ENCODE peak calls at places on chromosomes 16 and 17, in five cellular contexts. N, I, Y, P and T are unnamed samples. For H3K4me1, the result is how much of the 10 kb centered on the place peaks cover.

GRCh38 chr16:25140459-25140858 is 28.9 kb downstream of the LCMT1 start:
- DNase-seq in N (no peak), I (no peak), Y (peak), P (no peak), T (no peak)

GRCh38 chr16:67892375-67892774 is 679 bp upstream of the PSKH1 start:
- DNase-seq in N (no peak), I (no peak), Y (no peak), P (no peak), T (no peak)

GRCh38 chr16:31268891-31269290 is 9.1 kb downstream of the ITGAM start:
- DNase-seq in N (no peak), I (no peak), Y (no peak), P (no peak), T (peak)

GRCh38 chr17:36923814-36924221 is 13.5 kb upstream of the LHX1 start:
- DNase-seq in N (no peak), I (no peak), Y (peak), P (no peak), T (no peak)

GRCh38 chr16:54056921-54057320 is 229.7 kb downstream of the IRX3 start:
- DNase-seq in N (no peak), I (no peak), Y (no peak), P (no peak), T (no peak)

GRCh38 chr17:16129441-16129840 is 85.9 kb downstream of the NCOR1 start:
- DNase-seq in N (no peak), I (no peak), Y (no peak), P (no peak), T (no peak)

GRCh38 chr17:74678541-74678940 is 34.2 kb downstream of the CD300LF start:
- DNase-seq in N (no peak), I (no peak), Y (no peak), P (no peak), T (no peak)

GRCh38 chr16:4378202-4378666 is 6.6 kb downstream of the VASN start:
- DNase-seq in N (no peak), I (no peak), Y (no peak), P (peak), T (peak)

GRCh38 chr17:63881935-63882601 is at the start of gene GH2:
- DNase-seq in N (no peak), I (peak), Y (peak), P (peak), T (no peak)

GRCh38 chr16:67063008-67063407 is 34.1 kb downstream of the CBFB start:
- DNase-seq in N (no peak), I (no peak), Y (no peak), P (no peak), T (no peak)

GRCh38 chr16:2296662-2297505 is 29.0 kb upstream of the RNPS1 start:
- DNase-seq in N (no peak), I (no peak), Y (peak), P (peak), T (peak)

GRCh38 chr17:81309140-81309858 is 14.2 kb upstream of the SLC38A10 start:
- DNase-seq in N (peak), I (peak), Y (peak), P (peak), T (peak)

GRCh38 chr16:54504372-54504771 is 217.8 kb upstream of the IRX3 start:
- DNase-seq in N (no peak), I (no peak), Y (no peak), P (no peak), T (no peak)

GRCh38 chr17:39166437-39167335 is 725 bp upstream of the ARL5C start:
- DNase-seq in N (no peak), I (no peak), Y (no peak), P (no peak), T (no peak)

GRCh38 chr17:37702605-37703004 is 42.3 kb downstream of the HNF1B start:
- DNase-seq in N (no peak), I (no peak), Y (peak), P (peak), T (no peak)

GRCh38 chr16:53809088-53809951 is 105.4 kb downstream of the FTO start:
- DNase-seq in N (no peak), I (no peak), Y (peak), P (peak), T (no peak)

GRCh38 chr16:4935231-4935855 is 1.6 kb downstream of the PPL start:
- DNase-seq in N (peak), I (peak), Y (no peak), P (peak), T (peak)

GRCh38 chr16:593406-593805 is 3.5 kb downstream of the RAB40C start:
- DNase-seq in N (peak), I (peak), Y (no peak), P (no peak), T (no peak)

GRCh38 chr17:57553525-57553924 is 191.6 kb downstream of the CCDC182 start:
- DNase-seq in N (no peak), I (no peak), Y (peak), P (no peak), T (no peak)

GRCh38 chr16:51402239-51402638 is 251.2 kb upstream of the SALL1 start:
- DNase-seq in N (no peak), I (no peak), Y (no peak), P (no peak), T (no peak)

GRCh38 chr16:50246299-50247122 is 19.8 kb upstream of the ADCY7 start:
- DNase-seq in N (peak), I (no peak), Y (no peak), P (peak), T (peak)

GRCh38 chr17:43169561-43170139 is 1.4 kb upstream of the NBR1 start:
- DNase-seq in N (peak), I (no peak), Y (peak), P (peak), T (peak)

GRCh38 chr17:76467366-76467765 is at the start of gene AANAT:
- DNase-seq in N (peak), I (no peak), Y (no peak), P (no peak), T (no peak)

GRCh38 chr16:74585846-74586392 is 21.0 kb downstream of the GLG1 start:
- DNase-seq in N (no peak), I (no peak), Y (no peak), P (no peak), T (no peak)

GRCh38 chr17:9274119-9274445 is 252.8 kb downstream of the NTN1 start:
- DNase-seq in N (no peak), I (no peak), Y (no peak), P (no peak), T (no peak)

GRCh38 chr17:49836111-49837030 is 11.5 kb downstream of the TAC4 start:
- DNase-seq in N (peak), I (peak), Y (peak), P (peak), T (no peak)

GRCh38 chr17:36837193-36837592 is 100.1 kb upstream of the LHX1 start:
- DNase-seq in N (no peak), I (no peak), Y (no peak), P (no peak), T (no peak)

GRCh38 chr17:72575542-72576233 is 454.9 kb downstream of the SOX9 start:
- DNase-seq in N (no peak), I (no peak), Y (no peak), P (peak), T (no peak)
- H3K4me3 ChIP-seq in N (no peak), I (no peak), Y (no peak), P (no peak), T (no peak)

GRCh38 chr17:77865716-77866115 is 92.8 kb upstream of the TNRC6C start:
- DNase-seq in N (peak), I (no peak), Y (no peak), P (peak), T (peak)
- H3K4me1 ChIP-seq in N (under half), I (under half), Y (under half), P (under half), T (under half)

GRCh38 chr17:7651097-7651958 is 602 bp downstream of the ATP1B2 start:
- DNase-seq in N (no peak), I (no peak), Y (no peak), P (no peak), T (no peak)
- H3K4me3 ChIP-seq in N (peak), I (no peak), Y (peak), P (peak), T (peak)

GRCh38 chr17:27559506-27559931 is 71.5 kb upstream of the LGALS9 start:
- DNase-seq in N (no peak), I (peak), Y (peak), P (peak), T (peak)

GRCh38 chr17:27559996-27560481 is 70.9 kb upstream of the LGALS9 start:
- DNase-seq in N (peak), I (peak), Y (peak), P (peak), T (peak)

GRCh38 chr17:27560668-27561067 is 70.3 kb upstream of the LGALS9 start:
- DNase-seq in N (peak), I (peak), Y (no peak), P (no peak), T (peak)

GRCh38 chr17:27558842-27559505 is 72.0 kb upstream of the LGALS9 start:
- DNase-seq in N (peak), I (peak), Y (no peak), P (no peak), T (no peak)

DNA sequence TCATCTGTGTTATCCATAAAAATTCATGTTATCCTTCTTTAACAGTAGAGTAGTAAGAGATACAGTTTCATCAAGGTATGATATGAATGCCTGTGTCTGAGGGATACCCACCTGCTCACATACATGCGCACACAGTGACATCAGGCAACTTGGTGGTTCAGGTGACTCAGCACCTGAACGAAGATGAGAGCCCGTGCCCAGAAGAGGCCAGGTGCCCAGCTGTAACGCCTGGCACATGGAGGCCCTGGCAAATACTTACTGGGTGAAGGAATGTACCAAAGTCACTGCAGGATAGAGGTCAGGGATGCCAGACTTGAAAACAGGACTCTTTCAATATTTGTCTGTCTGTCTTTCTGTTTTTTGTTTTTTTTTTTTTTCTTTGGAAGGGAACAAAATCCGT is 72.6 kb upstream of the LGALS9 start:
- DNase-seq in N (no peak), I (no peak), Y (no peak), P (no peak), T (peak)
- H3K4me1 ChIP-seq in N (half or more), I (under half), Y (under half), P (under half), T (under half)

DNA sequence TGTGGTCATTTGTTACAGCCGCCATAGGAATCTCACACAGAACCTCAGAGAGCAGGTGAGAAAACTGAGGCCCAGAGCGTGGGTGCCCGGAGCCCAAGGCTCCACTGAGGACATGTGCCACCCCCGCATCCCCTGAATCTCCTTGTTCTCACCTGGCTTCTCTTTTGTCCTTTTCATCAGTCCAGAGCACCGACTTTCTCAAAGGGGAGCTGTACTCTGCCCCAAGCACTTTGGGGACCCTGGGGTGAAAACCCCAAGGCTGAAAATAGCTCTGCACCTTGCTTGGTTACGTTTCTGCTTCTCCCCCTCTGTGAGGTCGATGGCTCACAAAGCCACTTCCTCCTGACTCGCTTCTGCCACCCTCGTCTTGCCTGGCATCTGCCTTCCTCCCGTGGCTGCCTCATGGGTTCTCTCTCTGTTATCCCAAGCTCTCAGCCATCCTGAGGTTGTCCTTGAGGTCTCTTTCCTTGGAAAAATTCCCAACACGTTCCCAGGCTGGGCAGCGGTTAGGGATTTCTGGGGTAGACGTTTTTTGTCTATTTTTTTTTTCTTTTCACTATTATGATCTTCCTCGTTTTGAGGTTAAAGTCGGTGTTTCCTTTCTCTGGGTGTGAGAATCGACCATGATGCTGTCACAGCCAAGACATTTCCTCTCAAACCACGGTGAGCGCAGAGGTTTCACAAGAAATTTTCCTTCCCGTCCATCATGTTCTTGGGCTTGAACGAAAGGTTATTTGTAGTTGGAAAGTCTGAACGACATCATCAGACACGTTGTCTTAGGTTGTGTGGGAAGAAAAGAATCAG is 37.2 kb downstream of the IRF8 start:
- DNase-seq in N (no peak), I (no peak), Y (peak), P (no peak), T (no peak)
- H3K4me3 ChIP-seq in N (no peak), I (no peak), Y (no peak), P (no peak), T (no peak)

DNA sequence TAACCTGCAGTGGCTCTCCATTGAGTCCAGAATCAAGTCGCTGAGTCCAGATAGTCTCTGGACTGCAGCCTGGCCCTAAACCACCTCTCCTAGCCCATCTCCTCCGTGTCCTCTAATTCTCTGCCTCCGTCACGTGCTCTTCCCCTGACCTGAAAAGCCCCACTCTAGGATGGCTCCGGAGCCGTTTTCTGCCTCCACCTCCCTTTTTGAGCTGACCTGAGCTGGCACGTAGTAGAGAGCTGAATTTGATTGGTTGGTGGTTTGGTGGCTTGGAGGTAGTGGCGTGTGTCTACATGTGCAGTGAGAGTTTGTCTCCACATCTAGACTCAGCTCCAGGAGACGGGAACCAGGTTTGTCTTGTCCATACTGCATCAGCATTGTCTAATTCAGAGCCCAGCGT is 2.9 kb downstream of the SBK1 start:
- DNase-seq in N (no peak), I (no peak), Y (no peak), P (no peak), T (no peak)
- H3K4me1 ChIP-seq in N (under half), I (under half), Y (under half), P (under half), T (under half)

GRCh38 chr17:78718575-78719209 is 63.4 kb downstream of the CYTH1 start:
- DNase-seq in N (no peak), I (no peak), Y (no peak), P (no peak), T (no peak)
- H3K4me3 ChIP-seq in N (no peak), I (no peak), Y (no peak), P (no peak), T (no peak)

GRCh38 chr17:6506679-6507231 is 49.6 kb downstream of the PITPNM3 start:
- DNase-seq in N (peak), I (peak), Y (peak), P (peak), T (peak)

GRCh38 chr17:6508519-6509294 is 47.6 kb downstream of the PITPNM3 start:
- DNase-seq in N (no peak), I (no peak), Y (no peak), P (no peak), T (peak)

GRCh38 chr17:6509295-6509771 is 47.0 kb downstream of the PITPNM3 start:
- DNase-seq in N (no peak), I (no peak), Y (peak), P (peak), T (peak)

GRCh38 chr17:6508026-6508425 is 48.3 kb downstream of the PITPNM3 start:
- DNase-seq in N (no peak), I (no peak), Y (no peak), P (no peak), T (peak)

GRCh38 chr17:6507535-6507934 is 48.8 kb downstream of the PITPNM3 start:
- DNase-seq in N (no peak), I (no peak), Y (peak), P (peak), T (peak)
- H3K4me1 ChIP-seq in N (under half), I (under half), Y (under half), P (half or more), T (under half)

GRCh38 chr16:88656291-88656980 is 5.6 kb upstream of the CYBA start:
- DNase-seq in N (no peak), I (no peak), Y (no peak), P (no peak), T (no peak)

GRCh38 chr16:88657371-88657770 is 5.5 kb downstream of the MVD start:
- DNase-seq in N (no peak), I (no peak), Y (no peak), P (no peak), T (peak)

GRCh38 chr16:88662222-88662842 is 559 bp downstream of the MVD start:
- DNase-seq in N (no peak), I (no peak), Y (no peak), P (peak), T (peak)

GRCh38 chr16:88658714-88659113 is 4.2 kb downstream of the MVD start:
- DNase-seq in N (no peak), I (no peak), Y (no peak), P (no peak), T (peak)

GRCh38 chr16:88659160-88659559 is 3.7 kb downstream of the MVD start:
- DNase-seq in N (no peak), I (no peak), Y (no peak), P (no peak), T (no peak)
- H3K4me3 ChIP-seq in N (no peak), I (no peak), Y (no peak), P (no peak), T (no peak)